ENCODE peak calls at places on chromosome 17, in six cellular contexts. A, L, D, M, G and S are unnamed samples.

GRCh38 chr17:8266648-8267479 is 17.8 kb downstream of the PFAS start:
- DNase-seq in M (no peak), A (no peak), L (no peak), D (no peak), G (no peak), S (no peak)

GRCh38 chr17:48970865-48971687 is 2.7 kb upstream of the GIP start:
- DNase-seq in A (no peak), L (no peak), D (no peak), M (peak), G (no peak), S (no peak)

GRCh38 chr17:43094129-43094834 is 30.9 kb downstream of the BRCA1 start:
- DNase-seq in L (no peak), A (no peak), M (no peak), G (no peak), D (no peak), S (peak)

GRCh38 chr17:43521389-43521788 is 24.8 kb downstream of the ETV4 start:
- DNase-seq in D (no peak), A (no peak), L (no peak), G (no peak), M (no peak), S (no peak)

GRCh38 chr17:77203436-77203835 is 62.7 kb downstream of the SEC14L1 start:
- DNase-seq in G (no peak), M (no peak), L (no peak), A (no peak), D (no peak), S (no peak)

GRCh38 chr17:19646788-19647696 is 1.5 kb upstream of the ALDH3A2 start:
- DNase-seq in L (no peak), A (no peak), M (no peak), D (no peak), G (no peak), S (peak)

GRCh38 chr17:70080541-70081347 is 5.7 kb downstream of the KCNJ16 start:
- DNase-seq in L (no peak), M (no peak), D (no peak), G (no peak), A (no peak), S (peak)

GRCh38 chr17:18187816-18188761 is 4.5 kb downstream of the ALKBH5 start:
- DNase-seq in D (no peak), M (no peak), L (no peak), G (no peak), A (no peak), S (peak)

GRCh38 chr17:78127240-78127887 is 1.2 kb downstream of the TMC6 start:
- DNase-seq in A (peak), M (peak), L (peak), G (peak), D (peak), S (no peak)

GRCh38 chr17:78263063-78263735 is 31.8 kb downstream of the TMEM235 start:
- DNase-seq in D (no peak), A (peak), L (no peak), M (peak), G (no peak), S (no peak)

GRCh38 chr17:16923904-16924700 is 47.8 kb downstream of the TNFRSF13B start:
- DNase-seq in A (no peak), L (no peak), D (no peak), M (no peak), G (no peak), S (no peak)

GRCh38 chr17:59425085-59425901 is 93.8 kb downstream of the YPEL2 start:
- DNase-seq in A (no peak), D (no peak), L (no peak), G (no peak), M (no peak), S (peak)

GRCh38 chr17:78767806-78768205 is 14.3 kb downstream of the CYTH1 start:
- DNase-seq in D (no peak), G (no peak), A (no peak), M (no peak), L (no peak), S (no peak)

GRCh38 chr17:10737168-10737622 is 7.4 kb upstream of the TMEM220 start:
- DNase-seq in A (peak), G (no peak), D (peak), M (peak), L (no peak), S (peak)

GRCh38 chr17:80005360-80006338 is 30.0 kb downstream of the TBC1D16 start:
- DNase-seq in G (peak), A (peak), D (no peak), L (no peak), M (no peak), S (peak)

GRCh38 chr17:68290268-68290954 is 516 bp downstream of the SLC16A6 start:
- DNase-seq in G (peak), M (peak), D (no peak), A (peak), L (no peak), S (peak)

GRCh38 chr17:21194688-21195087 is 19.3 kb downstream of the TMEM11 start:
- DNase-seq in M (no peak), D (no peak), G (no peak), L (no peak), A (no peak), S (no peak)

GRCh38 chr17:13518271-13519000 is 83.3 kb downstream of the HS3ST3A1 start:
- DNase-seq in L (no peak), G (no peak), D (no peak), A (no peak), M (no peak), S (peak)

GRCh38 chr17:5804226-5804625 is 219.9 kb upstream of the NLRP1 start:
- DNase-seq in D (no peak), A (no peak), G (no peak), L (no peak), M (no peak), S (peak)

GRCh38 chr17:81710514-81711308 is 1.4 kb upstream of the SLC25A10 start:
- DNase-seq in A (peak), G (no peak), M (peak), D (no peak), L (no peak), S (peak)

GRCh38 chr17:7445011-7445927 is at the start of gene CHRNB1:
- DNase-seq in M (peak), A (peak), L (peak), G (no peak), D (peak), S (peak)